ENCODE peak calls at places on chromosomes 4 and X, in eight cellular contexts. T is aorta, R is occipital lobe, B is uterus, J is T follicular helper cell, N is GM06990, P is HCEC 1CT, U is NCI-H510A treated with DMSO at 0.1 percent for 48 hours. V is an unnamed sample.

GRCh38 chr4:174198396-174199179 is 84.9 kb downstream of the FBXO8 start:
- DNase-seq in T (no peak), U (no peak), R (no peak), B (no peak), N (no peak), P (peak; percentile 86), J (no peak), V (no peak)

GRCh38 chr4:2535386-2536192 is 858 bp upstream of the FAM193A start:
- DNase-seq in N (peak; percentile 79), T (peak; percentile 90), P (no peak), R (no peak), U (no peak), B (no peak), J (peak; percentile 30), V (peak; percentile 68)

GRCh38 chr4:137659431-137659830 is 127.1 kb upstream of the PCDH18 start:
- DNase-seq in P (peak; percentile 48), R (no peak), U (no peak), J (no peak), N (no peak), B (no peak), T (no peak), V (no peak)

GRCh38 chr4:125283702-125284279 is 31.0 kb upstream of the FAT4 start:
- DNase-seq in U (peak; percentile 26), R (no peak), J (no peak), N (no peak), B (no peak), P (peak; percentile 51), T (no peak), V (peak; percentile 26)

GRCh38 chr4:26248647-26249046 is 72.2 kb upstream of the RBPJ start:
- DNase-seq in U (peak; percentile 32), P (peak; percentile 56), T (no peak), B (no peak), N (no peak), J (no peak), R (no peak), V (no peak)

GRCh38 chr4:150782311-150782710 is 200.4 kb downstream of the MAB21L2 start:
- DNase-seq in J (no peak), T (no peak), R (no peak), N (no peak), U (no peak), P (no peak), B (no peak), V (no peak)

GRCh38 chrX:118644378-118644777 is 83.0 kb upstream of the IL13RA1 start:
- DNase-seq in B (no peak), P (peak; percentile 30), T (no peak), U (peak; percentile 9), J (no peak), R (no peak), N (no peak), V (peak; percentile 2)

GRCh38 chrX:153874366-153875125 is 11.4 kb downstream of the L1CAM start:
- DNase-seq in R (no peak), U (no peak), J (no peak), T (no peak), N (no peak), P (no peak), B (no peak), V (no peak)

GRCh38 chr4:24007740-24008348 is 118.0 kb upstream of the PPARGC1A start:
- DNase-seq in J (no peak), U (no peak), T (no peak), R (no peak), P (no peak), B (no peak), N (no peak), V (no peak)

GRCh38 chr4:177369372-177369771 is 59.7 kb downstream of the NEIL3 start:
- DNase-seq in N (no peak), T (no peak), U (no peak), B (no peak), J (no peak), R (no peak), P (no peak), V (no peak)

GRCh38 chr4:157045507-157046127 is 30.3 kb upstream of the GLRB start:
- DNase-seq in U (peak; percentile 26), R (no peak), T (no peak), B (no peak), P (peak; percentile 66), J (no peak), N (no peak), V (peak; percentile 20)

GRCh38 chrX:16852617-16853179 is 17.5 kb downstream of the RBBP7 start:
- DNase-seq in R (no peak), P (no peak), B (no peak), J (no peak), T (no peak), N (no peak), U (no peak), V (peak; percentile 21)

GRCh38 chr4:16721618-16722291 is 176.7 kb downstream of the LDB2 start:
- DNase-seq in R (no peak), T (no peak), P (peak; percentile 6), N (no peak), U (no peak), J (no peak), B (no peak), V (peak; percentile 1)

GRCh38 chr4:101835121-101835904 is 44.8 kb downstream of the BANK1 start:
- DNase-seq in U (peak; percentile 22), B (no peak), R (no peak), P (peak; percentile 34), J (no peak), N (no peak), T (no peak), V (no peak)

GRCh38 chrX:50779694-50780093 is 34.3 kb downstream of the SHROOM4 start:
- DNase-seq in T (no peak), R (no peak), B (no peak), U (no peak), P (no peak), N (no peak), J (no peak), V (no peak)

GRCh38 chrX:153766871-153767673 is 3.0 kb downstream of the PLXNB3 start:
- DNase-seq in P (no peak), R (no peak), U (no peak), T (peak; percentile 76), B (peak; percentile 17), N (peak; percentile 6), J (no peak), V (peak; percentile 0)

GRCh38 chr4:129822708-129823504 is 727.0 kb downstream of the C4orf33 start:
- DNase-seq in N (no peak), J (no peak), R (no peak), P (no peak), U (peak; percentile 69), T (no peak), B (no peak), V (no peak)

GRCh38 chr4:36551697-36552214 is 270.3 kb downstream of the DTHD1 start:
- DNase-seq in R (no peak), N (peak; percentile 67), J (no peak), T (no peak), P (no peak), U (no peak), B (no peak), V (peak; percentile 79)

GRCh38 chrX:18098704-18099103 is 122.0 kb downstream of the BEND2 start:
- DNase-seq in R (no peak), T (no peak), U (no peak), B (no peak), J (no peak), P (no peak), N (no peak), V (no peak)

GRCh38 chr4:80070880-80071620 is 2.0 kb downstream of the ANTXR2 start:
- DNase-seq in N (no peak), P (no peak), T (no peak), R (no peak), B (no peak), U (no peak), J (no peak), V (no peak)

GRCh38 chr4:124722069-124722468 is 9.5 kb upstream of the ANKRD50 start:
- DNase-seq in P (peak; percentile 41), N (no peak), B (no peak), U (no peak), R (no peak), T (no peak), J (no peak), V (no peak)

GRCh38 chr4:18578307-18578706 is 556.8 kb upstream of the LCORL start:
- DNase-seq in U (no peak), N (no peak), R (no peak), B (no peak), T (no peak), J (no peak), P (no peak), V (peak; percentile 31)

GRCh38 chrX:110665636-110666035 is 130.0 kb downstream of the CHRDL1 start:
- DNase-seq in T (no peak), P (peak; percentile 24), N (no peak), B (no peak), J (no peak), U (peak; percentile 3), R (no peak), V (peak; percentile 18)

GRCh38 chr4:163484906-163485305 is 9.6 kb upstream of the TMA16 start:
- DNase-seq in U (no peak), J (peak; percentile 21), N (no peak), P (no peak), B (no peak), R (no peak), T (no peak), V (peak; percentile 76)

GRCh38 chr4:12411072-12411471 is 982.4 kb upstream of the HS3ST1 start:
- DNase-seq in R (no peak), B (no peak), T (no peak), J (no peak), U (no peak), P (no peak), N (no peak), V (no peak)

GRCh38 chr4:148200960-148201359 is 241.3 kb downstream of the NR3C2 start:
- DNase-seq in N (no peak), J (no peak), B (no peak), R (no peak), U (no peak), T (no peak), P (no peak), V (no peak)

GRCh38 chrX:8003147-8003883 is 76.1 kb upstream of the PNPLA4 start:
- DNase-seq in U (no peak), J (no peak), T (no peak), P (no peak), B (no peak), N (no peak), R (no peak), V (no peak)

GRCh38 chr4:83255584-83255983 is 29.0 kb downstream of the COQ2 start:
- DNase-seq in R (no peak), J (no peak), N (no peak), P (peak; percentile 75), T (no peak), B (no peak), U (no peak), V (no peak)

GRCh38 chrX:136260801-136261200 is 9.6 kb upstream of the MAP7D3 start:
- DNase-seq in N (no peak), P (peak; percentile 79), U (no peak), T (no peak), R (no peak), B (no peak), J (no peak), V (no peak)

GRCh38 chr4:26032142-26032541 is 118.1 kb downstream of the SMIM20 start:
- DNase-seq in N (no peak), J (no peak), R (no peak), B (no peak), P (peak; percentile 60), U (no peak), T (no peak), V (no peak)

GRCh38 chr4:146567396-146567795 is 45.7 kb upstream of the SLC10A7 start:
- DNase-seq in P (no peak), N (no peak), J (no peak), U (no peak), R (no peak), T (no peak), B (no peak), V (no peak)

GRCh38 chr4:143335979-143336827 is 473 bp upstream of the GAB1 start:
- DNase-seq in T (peak; percentile 96), J (no peak), R (peak; percentile 85), B (peak; percentile 87), N (peak; percentile 69), P (peak; percentile 80), U (peak; percentile 50), V (peak; percentile 71)

GRCh38 chr4:11543710-11544109 is 115.0 kb upstream of the HS3ST1 start:
- DNase-seq in B (no peak), R (no peak), P (peak; percentile 30), T (no peak), U (no peak), N (no peak), J (no peak), V (no peak)

GRCh38 chrX:65488496-65488895 is 46.1 kb downstream of the LAS1L start:
- DNase-seq in B (no peak), U (no peak), R (no peak), J (no peak), P (peak; percentile 8), N (no peak), T (no peak), V (no peak)